ENCODE peak calls at places on chromosomes 12 and 14, in six cellular contexts. E is kidney, Z is mammary epithelial cell, I is tibial artery, F is hepatocyte, U is caudate nucleus. G is an unnamed sample.

GRCh38 chr14:101171650-101172049 is 268.1 kb upstream of the RTL1 start:
- DNase-seq in E (no peak), Z (no peak), I (no peak), F (no peak), U (no peak), G (no peak)

GRCh38 chr14:70771781-70772212 is 37.5 kb downstream of the MAP3K9 start:
- DNase-seq in E (no peak), Z (no peak), I (no peak), F (no peak), U (no peak), G (no peak)

GRCh38 chr12:54273981-54274380 is 5.9 kb downstream of the CBX5 start:
- DNase-seq in E (no peak), Z (no peak), I (no peak), F (no peak), U (no peak), G (no peak)

GRCh38 chr12:111598637-111599458 is at the start of gene ATXN2:
- DNase-seq in E (peak), Z (no peak), I (peak), F (peak), U (peak), G (peak)

GRCh38 chr12:94092516-94093241 is 55.7 kb upstream of the PLXNC1 start:
- DNase-seq in E (no peak), Z (peak), I (peak), F (no peak), U (no peak), G (peak)

GRCh38 chr14:65131176-65131765 is 29.0 kb upstream of the MAX start:
- DNase-seq in E (no peak), Z (peak), I (no peak), F (peak), U (no peak), G (no peak)

GRCh38 chr12:17592472-17592871 is 497.5 kb downstream of the RERGL start:
- DNase-seq in E (no peak), Z (no peak), I (no peak), F (no peak), U (no peak), G (no peak)

GRCh38 chr12:59626382-59626781 is 30.6 kb downstream of the SLC16A7 start:
- DNase-seq in E (no peak), Z (peak), I (no peak), F (no peak), U (no peak), G (no peak)

GRCh38 chr12:130214686-130215370 is 52.6 kb downstream of the FZD10 start:
- DNase-seq in E (no peak), Z (no peak), I (no peak), F (no peak), U (no peak), G (no peak)

GRCh38 chr12:6644903-6645302 is 2.3 kb downstream of the ACRBP start:
- DNase-seq in E (no peak), Z (no peak), I (peak), F (no peak), U (no peak), G (no peak)

GRCh38 chr12:56518570-56518969 is 3.0 kb upstream of the RBMS2 start:
- DNase-seq in E (no peak), Z (peak), I (no peak), F (no peak), U (no peak), G (no peak)

GRCh38 chr12:57202321-57202720 is 14.3 kb upstream of the NXPH4 start:
- DNase-seq in E (no peak), Z (no peak), I (no peak), F (no peak), U (no peak), G (no peak)

GRCh38 chr14:35875296-35875695 is 49.2 kb downstream of the BRMS1L start:
- DNase-seq in E (no peak), Z (no peak), I (no peak), F (no peak), U (no peak), G (no peak)

GRCh38 chr12:46808955-46809697 is 16.7 kb downstream of the SLC38A4 start:
- DNase-seq in E (no peak), Z (no peak), I (no peak), F (no peak), U (no peak), G (no peak)

GRCh38 chr12:47383942-47384341 is 304.2 kb upstream of the AMIGO2 start:
- DNase-seq in E (no peak), Z (peak), I (no peak), F (no peak), U (no peak), G (no peak)

GRCh38 chr12:46609281-46609623 is 216.5 kb downstream of the SLC38A4 start:
- DNase-seq in E (no peak), Z (no peak), I (no peak), F (no peak), U (no peak), G (no peak)

GRCh38 chr12:131138638-131139362 is 185.1 kb downstream of the ADGRD1 start:
- DNase-seq in E (no peak), Z (no peak), I (no peak), F (no peak), U (no peak), G (no peak)

GRCh38 chr12:62006076-62006732 is 254.0 kb upstream of the USP15 start:
- DNase-seq in E (no peak), Z (peak), I (no peak), F (peak), U (no peak), G (no peak)

GRCh38 chr12:7872565-7873304 is at the start of gene SLC2A14:
- DNase-seq in E (no peak), Z (no peak), I (no peak), F (no peak), U (no peak), G (no peak)

GRCh38 chr14:99996951-99997571 is 68.2 kb upstream of the EVL start:
- DNase-seq in E (no peak), Z (peak), I (no peak), F (no peak), U (no peak), G (no peak)

GRCh38 chr14:59771577-59771976 is 99.0 kb downstream of the RTN1 start:
- DNase-seq in E (no peak), Z (no peak), I (no peak), F (no peak), U (no peak), G (no peak)

GRCh38 chr12:39127401-39127800 is 222.0 kb upstream of the CPNE8 start:
- DNase-seq in E (no peak), Z (peak), I (no peak), F (peak), U (no peak), G (no peak)

GRCh38 chr14:96105089-96105920 is 66.1 kb downstream of the C14orf132 start:
- DNase-seq in E (no peak), Z (no peak), I (peak), F (no peak), U (no peak), G (peak)

GRCh38 chr14:104169765-104170113 is 31.4 kb downstream of the KIF26A start:
- DNase-seq in E (no peak), Z (no peak), I (no peak), F (no peak), U (no peak), G (no peak)

GRCh38 chr12:102851246-102851645 is 65.8 kb downstream of the PAH start:
- DNase-seq in E (no peak), Z (no peak), I (no peak), F (no peak), U (no peak), G (no peak)

GRCh38 chr12:120649442-120650248 is 9.2 kb downstream of the CABP1 start:
- DNase-seq in E (peak), Z (no peak), I (no peak), F (peak), U (no peak), G (no peak)

GRCh38 chr12:52246720-52247621 is 13.9 kb downstream of the KRT7 start:
- DNase-seq in E (no peak), Z (no peak), I (no peak), F (peak), U (no peak), G (no peak)

GRCh38 chr14:64049616-64050381 is 197.0 kb downstream of the SYNE2 start:
- DNase-seq in E (no peak), Z (no peak), I (no peak), F (no peak), U (no peak), G (no peak)

GRCh38 chr12:50201987-50202521 is 34.9 kb upstream of the CERS5 start:
- DNase-seq in E (no peak), Z (peak), I (no peak), F (peak), U (no peak), G (no peak)

GRCh38 chr12:1474059-1474537 is 120.3 kb downstream of the FBXL14 start:
- DNase-seq in E (no peak), Z (peak), I (no peak), F (peak), U (no peak), G (no peak)

GRCh38 chr12:7837366-7837765 is 35.3 kb downstream of the SLC2A14 start:
- DNase-seq in E (no peak), Z (no peak), I (no peak), F (no peak), U (no peak), G (no peak)

GRCh38 chr14:104549536-104550339 is 29.8 kb upstream of the C14orf180 start:
- DNase-seq in E (peak), Z (no peak), I (no peak), F (no peak), U (no peak), G (no peak)

GRCh38 chr14:75249958-75250336 is 28.7 kb upstream of the FOS start:
- DNase-seq in E (no peak), Z (no peak), I (no peak), F (no peak), U (no peak), G (no peak)
- H3K27ac ChIP-seq in E (peak), Z (no peak), I (no peak), F (no peak), U (no peak), G (no peak)

GRCh38 chr12:124379379-124379937 is 84.6 kb downstream of the RFLNA start:
- DNase-seq in E (no peak), Z (no peak), I (no peak), F (no peak), U (no peak), G (no peak)

GRCh38 chr12:124380793-124381453 is 86.0 kb downstream of the RFLNA start:
- DNase-seq in E (no peak), Z (no peak), I (no peak), F (no peak), U (no peak), G (no peak)

GRCh38 chr12:124377981-124378509 is 83.2 kb downstream of the RFLNA start:
- DNase-seq in E (no peak), Z (no peak), I (no peak), F (no peak), U (no peak), G (no peak)

GRCh38 chr12:124381454-124382207 is 86.7 kb downstream of the RFLNA start:
- DNase-seq in E (peak), Z (peak), I (peak), F (peak), U (peak), G (peak)

DNA sequence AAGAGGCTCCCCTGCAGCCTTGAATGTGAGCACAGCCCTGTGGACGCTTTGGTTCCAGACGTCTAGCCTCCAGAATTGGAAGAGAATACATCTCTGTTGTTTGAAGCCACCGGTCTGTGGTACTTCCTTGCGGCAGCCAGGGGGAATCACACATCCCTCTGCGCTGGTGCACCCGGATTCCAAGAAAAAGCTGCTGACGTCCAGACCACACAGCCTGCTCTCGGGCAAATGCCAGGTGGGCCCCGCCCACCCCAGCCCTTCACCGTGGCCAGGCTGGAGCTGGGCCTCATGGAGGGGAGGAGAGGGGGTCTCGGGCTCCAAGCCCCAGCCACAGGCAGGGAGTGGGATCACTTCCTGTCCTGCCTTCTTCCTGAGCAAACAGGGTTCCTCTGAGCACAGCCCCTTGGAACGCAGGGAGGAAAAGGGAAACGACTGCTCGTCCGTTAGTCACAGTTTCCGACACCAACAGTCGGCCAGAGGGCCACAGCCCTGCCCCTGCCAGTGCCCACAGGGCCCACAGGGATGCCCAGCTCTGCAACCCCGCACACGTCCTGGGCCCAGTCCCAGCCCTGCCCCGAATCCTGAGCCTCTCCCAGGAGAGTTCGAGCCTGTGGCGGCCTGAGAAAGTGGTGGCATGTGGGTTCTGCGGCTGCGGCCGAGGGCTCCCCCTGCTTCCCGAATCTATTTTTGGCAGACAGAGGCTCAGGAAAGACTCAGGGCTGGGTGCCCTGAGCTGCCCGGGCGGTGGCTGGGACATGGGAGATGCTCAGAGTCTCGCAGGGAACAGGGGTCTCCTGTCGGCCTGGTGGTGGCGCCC is 85.3 kb downstream of the RFLNA start:
- DNase-seq in E (peak), Z (peak), I (peak), F (peak), U (no peak), G (peak)
- H3K27ac ChIP-seq in E (peak), Z (peak), I (peak), F (peak), U (peak), G (peak)

DNA sequence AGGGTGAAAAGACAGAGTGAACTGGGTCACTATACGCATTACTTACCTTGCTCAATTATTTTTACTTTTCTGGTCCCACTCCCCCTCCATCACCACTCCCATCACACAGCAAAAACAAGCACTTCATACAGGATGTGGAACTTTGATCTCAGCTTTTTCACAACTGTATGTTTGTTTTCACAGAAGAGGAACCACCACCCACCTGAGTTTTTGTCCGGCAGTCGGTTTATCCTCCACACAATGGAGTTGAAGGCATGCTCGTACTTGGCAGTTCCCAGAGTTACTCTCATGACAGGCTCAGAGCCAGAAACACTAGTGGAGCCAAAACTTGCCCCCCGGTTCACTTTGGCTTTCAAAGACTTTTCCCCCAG is 55.9 kb upstream of the GTF2A1 start:
- DNase-seq in E (no peak), Z (no peak), I (no peak), F (no peak), U (no peak), G (no peak)
- H3K27ac ChIP-seq in E (no peak), Z (no peak), I (no peak), F (peak), U (no peak), G (no peak)

GRCh38 chr12:124032265-124032886 is 59.4 kb downstream of the ZNF664 start:
- DNase-seq in E (no peak), Z (peak), I (peak), F (peak), U (no peak), G (no peak)

GRCh38 chr12:124036117-124037109 is 63.4 kb downstream of the ZNF664 start:
- DNase-seq in E (no peak), Z (no peak), I (no peak), F (peak), U (no peak), G (no peak)

GRCh38 chr12:124037341-124037740 is 64.3 kb downstream of the ZNF664 start:
- DNase-seq in E (no peak), Z (no peak), I (no peak), F (no peak), U (no peak), G (no peak)

GRCh38 chr12:124033859-124034258 is 60.8 kb downstream of the ZNF664 start:
- DNase-seq in E (no peak), Z (no peak), I (no peak), F (no peak), U (no peak), G (no peak)

DNA sequence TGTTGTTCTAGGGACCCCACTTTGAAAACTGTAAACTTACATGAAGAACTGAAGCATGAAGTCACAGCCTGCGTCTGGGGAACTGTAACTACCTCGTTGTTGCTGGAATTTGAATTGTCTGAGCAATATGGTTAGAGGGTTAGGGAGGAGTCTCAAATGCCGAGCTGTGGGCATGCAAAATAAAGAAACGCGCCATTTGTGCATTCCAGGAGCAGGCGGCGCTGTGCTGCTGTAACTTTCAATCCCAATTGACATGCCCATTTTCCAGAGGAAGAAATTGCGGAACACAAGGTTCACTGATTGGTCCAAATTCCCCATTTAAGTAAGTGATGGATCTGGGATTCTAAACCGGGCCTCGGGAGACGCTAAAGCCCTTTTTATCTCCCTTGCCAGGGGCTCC is 61.3 kb downstream of the ZNF664 start:
- DNase-seq in E (no peak), Z (no peak), I (no peak), F (no peak), U (no peak), G (no peak)
- H3K27ac ChIP-seq in E (no peak), Z (no peak), I (no peak), F (no peak), U (no peak), G (no peak)

DNA sequence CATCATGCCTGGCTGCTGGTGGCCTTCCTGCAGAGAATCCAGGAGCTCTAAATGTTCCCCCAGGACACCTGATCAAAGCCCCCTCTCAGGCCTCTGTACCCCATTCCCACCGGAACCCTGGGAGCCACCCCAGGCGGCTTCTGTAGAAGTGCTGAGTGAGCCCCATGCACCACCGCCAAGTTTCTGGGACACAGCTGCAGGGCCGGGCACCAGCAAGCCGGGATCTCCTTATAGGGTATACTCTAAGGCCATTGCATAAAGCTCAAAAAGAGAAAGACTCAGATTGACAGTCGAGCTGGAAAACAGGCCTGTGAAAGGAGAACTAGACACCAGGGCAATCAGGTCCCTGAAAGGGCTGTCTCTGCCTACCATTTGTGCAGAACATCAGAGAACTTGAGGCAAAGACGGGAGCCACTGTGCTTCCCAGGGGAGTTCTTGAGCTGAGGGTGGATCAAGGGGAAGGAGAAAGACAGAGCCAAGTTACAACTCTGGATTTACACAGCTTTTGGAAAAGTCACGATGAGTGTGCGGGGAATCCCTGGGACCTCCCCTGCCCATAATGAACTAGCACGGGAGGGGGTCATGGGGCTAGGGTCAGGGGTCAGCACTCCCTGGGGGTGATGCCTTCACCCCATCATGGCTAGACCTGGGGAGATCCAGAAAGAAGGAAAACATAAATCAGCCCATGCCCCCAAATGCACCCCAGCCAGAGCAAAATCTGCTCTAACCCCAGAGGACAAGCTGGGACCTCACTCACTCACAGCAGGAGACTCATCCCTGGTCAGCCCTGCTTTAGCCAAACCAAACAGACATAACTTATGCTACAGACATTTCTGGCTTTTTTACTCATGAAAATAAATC is 51.1 kb downstream of the ITPK1 start:
- DNase-seq in E (peak), Z (no peak), I (no peak), F (no peak), U (no peak), G (no peak)
- H3K27ac ChIP-seq in E (peak), Z (no peak), I (peak), F (no peak), U (no peak), G (peak)

GRCh38 chr12:68481181-68481941 is 129.3 kb upstream of the RAP1B start:
- DNase-seq in E (no peak), Z (no peak), I (no peak), F (no peak), U (no peak), G (no peak)
- H3K27ac ChIP-seq in E (no peak), Z (no peak), I (peak), F (no peak), U (no peak), G (no peak)

DNA sequence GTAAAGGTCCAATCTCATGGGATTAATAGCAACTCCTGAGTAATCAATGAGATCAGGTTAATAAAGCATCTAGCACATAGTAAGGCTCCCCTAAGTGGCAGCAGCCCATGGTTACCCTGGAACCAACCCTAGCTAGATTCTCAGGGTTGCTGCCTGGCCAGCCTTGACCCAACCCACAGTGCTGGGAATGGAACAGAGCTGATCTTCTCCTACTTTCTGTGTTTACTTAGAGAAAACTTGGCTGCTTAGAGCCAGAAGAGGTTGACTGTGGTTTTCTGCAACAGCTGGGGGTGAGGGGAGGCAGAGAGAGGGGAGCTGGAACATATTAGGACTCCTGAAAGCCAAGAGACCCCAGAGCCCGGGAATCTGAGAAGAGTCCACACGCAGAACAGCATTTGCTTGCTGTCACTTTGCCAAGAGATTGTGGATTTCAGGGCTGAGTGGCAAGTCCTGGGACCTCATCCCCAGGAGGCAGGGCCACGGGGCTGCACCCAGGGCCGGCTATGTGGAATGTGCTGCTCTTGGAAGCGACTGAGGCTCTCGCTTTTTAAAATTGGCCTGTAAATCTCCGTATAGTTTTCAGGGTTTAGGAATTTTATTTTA is 22.2 kb upstream of the MED13L start:
- DNase-seq in E (peak), Z (no peak), I (no peak), F (no peak), U (no peak), G (peak)
- H3K27ac ChIP-seq in E (no peak), Z (no peak), I (peak), F (peak), U (no peak), G (peak)